ENCODE peak calls at places on chromosomes 2 and 18, in ten cellular contexts. I, P, H, W, C, Y, T, G, V and U are unnamed samples.

GRCh38 chr2:127609031-127609751 is 36.8 kb upstream of the GPR17 start:
- DNase-seq in I (no peak), P (no peak), H (no peak), W (no peak), C (peak; percentile 41), Y (no peak), T (no peak), G (no peak), V (no peak), U (no peak)

GRCh38 chr2:47300609-47301276 is 102.2 kb upstream of the MSH2 start:
- DNase-seq in I (no peak), P (no peak), H (no peak), W (no peak), C (no peak), Y (no peak), T (no peak), G (no peak), V (no peak), U (no peak)

GRCh38 chr18:8851659-8852058 is 146.3 kb downstream of the MTCL1 start:
- DNase-seq in I (no peak), P (no peak), H (no peak), W (no peak), C (no peak), Y (no peak), T (no peak), G (no peak), V (no peak), U (peak; percentile 44)

GRCh38 chr2:160156665-160157064 is 43.4 kb downstream of the ITGB6 start:
- DNase-seq in I (no peak), P (no peak), H (peak; percentile 83), W (no peak), C (no peak), Y (no peak), T (no peak), G (peak; percentile 36), V (no peak), U (no peak)

GRCh38 chr18:59416818-59417217 is 57.8 kb upstream of the LMAN1 start:
- DNase-seq in I (no peak), P (no peak), H (peak; percentile 26), W (no peak), C (no peak), Y (no peak), T (no peak), G (no peak), V (no peak), U (no peak)

GRCh38 chr2:228545041-228545440 is 363.6 kb upstream of the SPHKAP start:
- DNase-seq in I (no peak), P (no peak), H (peak; percentile 67), W (no peak), C (no peak), Y (no peak), T (no peak), G (peak; percentile 81), V (no peak), U (no peak)

GRCh38 chr2:125169022-125169763 is 1144.1 kb downstream of the CNTNAP5 start:
- DNase-seq in I (no peak), P (no peak), H (no peak), W (no peak), C (no peak), Y (no peak), T (no peak), G (no peak), V (no peak), U (no peak)

GRCh38 chr18:68053290-68053689 is 536.8 kb upstream of the DSEL start:
- DNase-seq in I (no peak), P (no peak), H (no peak), W (no peak), C (no peak), Y (no peak), T (no peak), G (no peak), V (no peak), U (no peak)

GRCh38 chr2:119106301-119106897 is 52.2 kb downstream of the C1QL2 start:
- DNase-seq in I (no peak), P (no peak), H (peak; percentile 27), W (peak; percentile 4), C (no peak), Y (peak; percentile 71), T (no peak), G (peak; percentile 43), V (peak; percentile 55), U (peak; percentile 2)